ENCODE peak calls at places on chromosome 13, in ten cellular contexts. X is brain microvascular endothelial cell, Y is esophagus squamous epithelium, O is spleen, U is fibroblast of lung, C is endodermal cell, E is heart right ventricle, G is gastrocnemius medialis, F is transverse colon, D is testis. Z is an unnamed sample. For H3K36me3, the result is how much of the 10 kb centered on the place peaks cover.

GRCh38 chr13:97478247-97478646 is 44.3 kb downstream of the RAP2A start:
- DNase-seq in X (no peak), Y (no peak), O (no peak), U (no peak), C (no peak), E (no peak), G (no peak), F (no peak), D (no peak), Z (no peak)

GRCh38 chr13:31437975-31438374 is 238.2 kb downstream of the B3GLCT start:
- DNase-seq in X (no peak), Y (no peak), O (no peak), U (no peak), C (no peak), E (no peak), G (no peak), F (no peak), D (no peak), Z (peak)

GRCh38 chr13:20667857-20668256 is 35.6 kb upstream of the IL17D start:
- DNase-seq in X (no peak), Y (no peak), O (no peak), U (no peak), C (no peak), E (no peak), G (no peak), F (no peak), D (no peak), Z (no peak)

GRCh38 chr13:68908879-68909278 is 1198.7 kb upstream of the ATXN8OS start:
- DNase-seq in X (no peak), Y (no peak), O (no peak), U (no peak), C (no peak), E (no peak), G (no peak), F (no peak), D (no peak), Z (no peak)

GRCh38 chr13:45341799-45342584 is 1.0 kb upstream of the TPT1 start:
- DNase-seq in X (no peak), Y (no peak), O (no peak), U (peak), C (no peak), E (no peak), G (peak), F (peak), D (peak), Z (no peak)

GRCh38 chr13:77353980-77354379 is 27.1 kb upstream of the MYCBP2 start:
- DNase-seq in X (no peak), Y (no peak), O (no peak), U (no peak), C (no peak), E (no peak), G (no peak), F (no peak), D (no peak), Z (no peak)

GRCh38 chr13:28320884-28321574 is 173.9 kb downstream of the FLT1 start:
- DNase-seq in X (no peak), Y (no peak), O (no peak), U (peak), C (no peak), E (no peak), G (no peak), F (no peak), D (no peak), Z (no peak)

GRCh38 chr13:25167349-25167748 is 4.7 kb downstream of the AMER2 start:
- DNase-seq in X (no peak), Y (no peak), O (no peak), U (no peak), C (no peak), E (no peak), G (no peak), F (no peak), D (no peak), Z (no peak)

DNA sequence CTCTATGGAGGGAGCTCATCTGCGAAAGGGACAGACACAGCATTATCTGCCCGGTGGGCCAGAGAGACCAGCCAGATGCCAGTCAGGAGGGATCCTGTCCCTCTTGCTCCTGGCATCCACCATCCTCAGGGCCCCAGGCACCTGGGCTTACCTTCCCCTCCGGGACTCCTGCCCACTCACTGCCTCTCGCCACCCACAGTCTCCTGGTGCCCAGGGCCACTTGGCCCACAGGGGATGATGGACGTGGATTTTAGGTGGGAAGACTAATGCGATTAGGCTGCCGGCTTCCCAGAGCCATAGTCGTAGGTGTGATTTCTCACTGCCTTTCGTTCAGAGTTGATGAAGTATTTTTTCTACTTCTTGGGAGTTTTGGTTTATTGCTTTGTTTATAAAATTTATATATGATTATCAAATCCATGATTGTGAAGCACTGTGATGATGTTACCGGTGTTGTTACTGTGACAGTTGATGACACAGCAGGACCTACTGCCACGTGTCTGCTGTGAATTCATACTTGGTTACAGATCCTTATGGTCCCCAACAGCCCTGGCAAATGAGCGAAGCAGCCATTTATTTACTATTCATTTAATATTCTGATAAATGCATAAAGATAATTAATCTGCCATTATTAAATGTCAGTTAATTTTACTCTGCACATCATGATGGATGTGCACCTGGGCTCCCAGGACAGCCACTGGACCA is 14.5 kb upstream of the CHAMP1 start:
- DNase-seq in X (no peak), Y (no peak), O (peak), U (no peak), C (no peak), E (no peak), G (no peak), F (no peak), D (no peak), Z (no peak)
- H3K36me3 ChIP-seq in X (under half), Y (under half), O (half or more), U (under half), C (half or more), E (half or more), G (half or more), F (under half), D (under half), Z (under half)

GRCh38 chr13:48595330-48596127 is 58.2 kb upstream of the CYSLTR2 start:
- DNase-seq in X (peak), Y (no peak), O (no peak), U (peak), C (peak), E (peak), G (no peak), F (peak), D (peak), Z (no peak)
- H3K4me3 ChIP-seq in X (no peak), Y (no peak), O (no peak), U (no peak), C (no peak), E (no peak), G (no peak), F (no peak), D (no peak), Z (no peak)

GRCh38 chr13:111476197-111476596 is 155.8 kb downstream of the TEX29 start:
- DNase-seq in X (no peak), Y (no peak), O (no peak), U (no peak), C (peak), E (no peak), G (no peak), F (no peak), D (no peak), Z (no peak)

GRCh38 chr13:111472083-111472482 is 151.6 kb downstream of the TEX29 start:
- DNase-seq in X (no peak), Y (no peak), O (no peak), U (no peak), C (no peak), E (no peak), G (no peak), F (no peak), D (peak), Z (no peak)

GRCh38 chr13:111475488-111475887 is 155.0 kb downstream of the TEX29 start:
- DNase-seq in X (no peak), Y (no peak), O (no peak), U (no peak), C (no peak), E (no peak), G (no peak), F (no peak), D (no peak), Z (no peak)

GRCh38 chr13:111472559-111473460 is 152.4 kb downstream of the TEX29 start:
- DNase-seq in X (no peak), Y (no peak), O (no peak), U (no peak), C (peak), E (no peak), G (no peak), F (no peak), D (peak), Z (no peak)

GRCh38 chr13:111474136-111475002 is 153.9 kb downstream of the TEX29 start:
- DNase-seq in X (peak), Y (no peak), O (no peak), U (peak), C (peak), E (no peak), G (no peak), F (no peak), D (peak), Z (no peak)
- TF ChIP-seq CTCF in X (peak), Y (peak), O (no peak), U (peak), C (peak), E (peak), G (peak), F (peak), D (peak), Z (peak)

GRCh38 chr13:22148187-22148586 is 477.3 kb downstream of the FGF9 start:
- DNase-seq in X (no peak), Y (no peak), O (no peak), U (no peak), C (no peak), E (no peak), G (no peak), F (no peak), D (no peak), Z (no peak)
- H3K36me3 ChIP-seq in X (under half), Y (under half), O (under half), U (under half), C (under half), E (under half), G (under half), F (under half), D (under half), Z (under half)

DNA sequence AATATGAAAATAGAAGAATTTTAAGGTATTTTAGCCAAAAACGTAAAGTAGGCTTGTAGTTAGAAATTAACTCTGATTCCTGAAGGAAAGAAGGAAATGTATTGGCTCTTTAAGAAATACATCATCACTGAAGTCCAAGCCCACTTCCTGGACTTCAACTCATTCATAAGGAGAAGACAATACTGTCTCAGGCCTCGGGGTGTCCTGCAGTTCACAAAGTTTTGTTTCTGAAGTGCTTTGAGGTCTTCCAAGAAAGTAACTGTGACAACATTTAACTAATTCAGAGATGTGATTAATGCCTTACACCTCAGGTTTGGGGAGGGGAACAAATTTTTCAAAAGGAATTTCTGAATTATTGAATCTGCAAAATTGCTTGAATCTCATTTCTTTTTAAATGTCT is 65.8 kb upstream of the STARD13 start:
- DNase-seq in X (peak), Y (no peak), O (no peak), U (peak), C (no peak), E (peak), G (no peak), F (peak), D (no peak), Z (no peak)
- H3K4me3 ChIP-seq in X (peak), Y (no peak), O (no peak), U (no peak), C (no peak), E (no peak), G (no peak), F (peak), D (no peak), Z (no peak)

DNA sequence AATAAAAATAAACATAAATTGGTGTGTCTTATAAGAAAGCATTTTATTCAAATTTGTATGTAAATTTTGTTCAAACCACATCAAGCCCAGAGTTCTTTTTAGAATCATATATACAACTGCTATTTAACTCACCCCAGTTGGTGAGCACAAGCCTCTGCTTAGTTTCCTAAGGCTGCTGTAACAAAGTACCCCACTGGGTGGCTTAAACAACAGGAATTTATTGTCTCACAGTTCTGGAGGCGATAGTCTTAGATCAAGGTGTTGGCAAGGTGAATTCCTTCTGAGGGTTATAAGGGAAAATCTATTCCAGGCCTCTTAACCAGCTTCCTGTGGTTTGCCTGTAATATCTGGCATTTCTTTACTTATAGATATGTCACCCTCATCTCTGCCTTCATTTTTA is 1133.5 kb downstream of the OLFM4 start:
- DNase-seq in X (no peak), Y (no peak), O (no peak), U (no peak), C (peak), E (no peak), G (no peak), F (no peak), D (no peak), Z (no peak)
- TF ChIP-seq CTCF in X (no peak), Y (no peak), O (no peak), U (no peak), C (peak), E (no peak), G (no peak), F (no peak), D (no peak), Z (no peak)

DNA sequence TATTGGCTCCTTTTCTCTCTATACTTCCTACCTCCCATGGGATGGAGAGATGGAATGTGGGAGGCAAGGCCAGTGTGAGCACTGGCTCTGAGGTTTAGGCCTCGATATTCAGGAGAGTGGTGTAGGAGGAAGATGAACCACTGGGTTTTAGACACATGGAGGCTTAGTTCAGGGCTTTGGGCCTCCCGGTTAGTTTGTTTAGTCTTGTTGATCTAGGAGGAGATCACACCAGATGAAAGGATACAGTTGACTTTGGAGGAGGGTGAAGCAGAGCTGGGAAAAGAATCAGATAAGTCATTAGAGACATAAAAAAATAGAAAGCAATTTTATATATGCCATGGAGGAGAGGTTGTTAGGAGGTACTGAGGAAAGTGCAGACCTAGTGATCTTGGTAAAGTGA is 30.9 kb downstream of the RNASEH2B start:
- DNase-seq in X (no peak), Y (no peak), O (no peak), U (no peak), C (no peak), E (no peak), G (no peak), F (no peak), D (no peak), Z (no peak)
- H3K36me3 ChIP-seq in X (under half), Y (under half), O (half or more), U (under half), C (under half), E (half or more), G (under half), F (under half), D (under half), Z (under half)